ENCODE peak calls at places on chromosome 5, in four cellular contexts. F is ovary, A is upper lobe of right lung, B is Peyer's patch. W is an unnamed sample.
A peak's percentile ranks its signal among the peaks of the same experiment; 100 is the strongest.

GRCh38 chr5:34832568-34832967 is 6.4 kb upstream of the TTC23L start:
- DNase-seq in A (no peak), B (no peak), F (no peak), W (no peak)

GRCh38 chr5:170046221-170046620 is 59.5 kb upstream of the FOXI1 start:
- DNase-seq in B (no peak), A (no peak), F (no peak), W (no peak)

GRCh38 chr5:64299805-64300204 is 134.2 kb downstream of the RNF180 start:
- DNase-seq in A (no peak), B (no peak), F (no peak), W (no peak)

GRCh38 chr5:190366-191035 is 794 bp upstream of the LRRC14B start:
- DNase-seq in F (no peak), A (peak; percentile 58), B (peak; percentile 25), W (peak; percentile 26)

GRCh38 chr5:119037496-119038215 is 33.2 kb upstream of the DMXL1 start:
- DNase-seq in F (no peak), A (no peak), B (no peak), W (no peak)

GRCh38 chr5:131825404-131826013 is 28.7 kb upstream of the FNIP1 start:
- DNase-seq in F (no peak), A (no peak), B (no peak), W (no peak)

GRCh38 chr5:28165116-28165515 is 1126.7 kb upstream of the CDH9 start:
- DNase-seq in A (no peak), B (no peak), F (no peak), W (no peak)

GRCh38 chr5:157971466-157972324 is 112.8 kb upstream of the CLINT1 start:
- DNase-seq in B (no peak), F (no peak), A (no peak), W (no peak)

GRCh38 chr5:39080168-39080567 is 6.0 kb upstream of the RICTOR start:
- DNase-seq in F (no peak), B (no peak), A (no peak), W (no peak)

GRCh38 chr5:155250601-155251000 is 237.0 kb downstream of the KIF4B start:
- DNase-seq in B (no peak), F (no peak), A (no peak), W (no peak)

GRCh38 chr5:137997726-137998213 is 35.1 kb downstream of the FAM13B start:
- DNase-seq in B (no peak), F (no peak), A (no peak), W (no peak)

GRCh38 chr5:139378941-139379361 is 4.1 kb downstream of the SLC23A1 start:
- DNase-seq in A (peak; percentile 42), B (peak; percentile 41), F (no peak), W (no peak)

GRCh38 chr5:132190161-132190817 is 37.4 kb downstream of the P4HA2 start:
- DNase-seq in F (no peak), A (no peak), B (no peak), W (peak; percentile 27)

GRCh38 chr5:78518365-78519197 is 130.0 kb downstream of the LHFPL2 start:
- DNase-seq in B (peak; percentile 83), A (no peak), F (no peak), W (no peak)

GRCh38 chr5:132057498-132058255 is 2.8 kb upstream of the IL3 start:
- DNase-seq in B (peak; percentile 6), F (peak; percentile 1), A (peak; percentile 11), W (no peak)

GRCh38 chr5:73158313-73158712 is 14.7 kb upstream of the TMEM174 start:
- DNase-seq in F (no peak), A (no peak), B (no peak), W (no peak)

GRCh38 chr5:151739395-151739794 is 19.0 kb downstream of the ATOX1 start:
- DNase-seq in F (peak; percentile 28), B (no peak), A (no peak), W (no peak)

GRCh38 chr5:174520420-174521396 is 203.7 kb upstream of the MSX2 start:
- DNase-seq in F (no peak), A (no peak), B (peak; percentile 82), W (no peak)

GRCh38 chr5:10227396-10227795 is 22.3 kb downstream of the ATPSCKMT start:
- DNase-seq in F (no peak), A (no peak), B (no peak), W (no peak)

GRCh38 chr5:76548525-76549229 is 74.5 kb downstream of the F2RL2 start:
- DNase-seq in A (no peak), F (no peak), B (no peak), W (no peak)

GRCh38 chr5:36878421-36879088 is 2.0 kb downstream of the NIPBL start:
- DNase-seq in A (no peak), B (no peak), F (peak; percentile 35), W (no peak)

GRCh38 chr5:849651-850301 is 1.0 kb downstream of the ZDHHC11 start:
- DNase-seq in A (peak; percentile 64), F (peak; percentile 12), B (peak; percentile 60), W (no peak)

GRCh38 chr5:59007460-59008063 is 424.7 kb downstream of the RAB3C start:
- DNase-seq in A (no peak), F (no peak), B (no peak), W (no peak)

GRCh38 chr5:147887026-147887627 is 8.6 kb downstream of the SCGB3A2 start:
- DNase-seq in B (no peak), F (no peak), A (no peak), W (no peak)

GRCh38 chr5:75052461-75053285 is at the start of gene GCNT4:
- DNase-seq in F (peak; percentile 39), B (peak; percentile 72), A (peak; percentile 84), W (peak; percentile 52)

GRCh38 chr5:100615362-100615761 is 80.2 kb downstream of the FAM174A start:
- DNase-seq in A (no peak), B (no peak), F (no peak), W (no peak)

DNA sequence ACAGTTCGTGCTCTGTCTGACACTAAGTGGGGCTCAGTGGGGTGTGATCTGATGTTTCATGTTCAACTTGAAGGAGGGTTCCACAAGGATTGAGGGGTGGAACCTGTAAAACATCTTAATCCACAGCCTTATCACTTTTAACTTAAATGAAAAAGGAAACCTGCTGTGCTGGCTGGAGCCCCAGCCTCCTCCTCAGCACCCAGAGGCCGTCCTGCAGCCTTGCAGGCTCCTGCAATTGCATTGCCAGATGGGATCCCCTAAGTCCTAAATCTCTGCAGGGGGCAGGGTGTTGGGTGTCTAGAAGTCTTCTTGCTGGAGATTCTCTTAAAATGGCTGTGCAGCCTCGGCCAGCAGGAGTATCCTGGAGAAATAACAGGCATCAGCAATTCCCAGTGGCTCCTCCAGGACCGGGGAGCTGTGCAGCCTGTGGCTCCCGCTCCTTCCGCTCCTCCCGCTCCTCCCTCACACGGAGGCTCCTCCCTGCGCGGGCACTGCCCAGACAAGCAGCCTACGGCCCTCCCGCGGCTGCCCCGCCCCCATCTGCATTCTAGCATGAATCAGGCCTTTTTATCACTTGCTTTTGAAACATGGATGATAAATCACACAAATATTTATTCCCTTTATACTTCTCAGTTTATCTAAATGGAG is 131.0 kb downstream of the ADAMTS16 start:
- DNase-seq in F (peak; percentile 78), B (peak; percentile 73), A (peak; percentile 84), W (no peak)
- H3K27me3 ChIP-seq in F (no peaks in the 10 kb centered on the region), B (no peaks in the 10 kb centered on the region), A (no peaks in the 10 kb centered on the region), W (no peaks in the 10 kb centered on the region)

GRCh38 chr5:149205625-149206523 is 64.6 kb downstream of the ABLIM3 start:
- DNase-seq in B (no peak), F (no peak), A (no peak), W (no peak)

GRCh38 chr5:149207821-149208220 is 63.8 kb upstream of the AFAP1L1 start:
- DNase-seq in B (no peak), F (no peak), A (no peak), W (no peak)

GRCh38 chr5:149203896-149204544 is 62.7 kb downstream of the ABLIM3 start:
- DNase-seq in B (no peak), A (no peak), F (no peak), W (no peak)

GRCh38 chr5:149210229-149210628 is 61.4 kb upstream of the AFAP1L1 start:
- DNase-seq in A (no peak), F (no peak), B (no peak), W (no peak)

GRCh38 chr5:149206524-149207141 is 65.0 kb upstream of the AFAP1L1 start:
- DNase-seq in A (no peak), F (no peak), B (no peak), W (no peak)
- H3K4me1 ChIP-seq in A (no peaks in the 10 kb centered on the region), F (no peaks in the 10 kb centered on the region), B (no peaks in the 10 kb centered on the region), W (no peaks in the 10 kb centered on the region)

DNA sequence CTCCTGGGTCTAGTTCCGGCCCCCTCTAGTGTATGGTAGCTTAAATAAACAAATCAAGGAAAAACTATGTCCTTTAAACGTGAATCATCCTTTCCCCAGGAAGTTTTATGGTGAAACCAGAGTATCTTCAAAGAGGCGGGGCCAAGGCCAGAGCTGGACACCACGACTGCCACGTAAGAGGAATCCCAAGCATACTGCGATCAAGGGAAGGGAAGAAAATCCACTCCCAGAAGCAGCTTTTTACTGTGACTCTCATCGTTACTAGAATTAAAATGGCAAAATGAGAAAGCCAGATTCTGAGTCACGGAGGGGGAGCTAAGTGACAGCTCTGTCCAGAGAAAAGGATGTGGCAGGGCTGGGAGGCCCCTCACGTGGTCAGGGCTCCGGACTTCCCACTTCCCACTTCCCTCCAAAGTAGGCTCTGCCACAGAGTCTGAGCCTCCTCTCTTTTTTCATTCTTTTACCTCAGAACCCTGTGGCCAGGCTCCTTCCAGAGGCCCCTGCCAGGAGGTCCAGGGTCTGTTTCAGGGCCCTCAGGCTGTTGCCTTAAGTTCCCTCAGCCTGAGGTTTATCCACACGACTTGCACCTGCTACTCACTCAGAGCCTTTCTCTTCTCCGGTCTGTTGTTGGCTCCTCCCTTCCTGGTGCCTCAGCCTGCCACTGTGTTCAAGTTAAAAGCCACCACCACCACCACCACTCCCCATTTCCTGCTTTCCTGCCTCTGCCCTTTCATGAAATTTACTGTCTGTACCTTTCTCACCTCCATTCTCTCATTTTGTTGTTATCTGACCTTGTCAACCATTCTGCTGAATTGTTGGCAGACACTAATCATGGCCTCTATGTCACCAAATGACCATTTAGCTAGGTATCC is 1.4 kb upstream of the GLRX start:
- DNase-seq in A (peak; percentile 80), F (peak; percentile 86), B (peak; percentile 62), W (peak; percentile 79)
- H3K4me3 ChIP-seq in A (peak overlapping the region; percentile 92), F (peak overlapping the region; percentile 13), B (peak overlapping the region; percentile 66), W (peak overlapping the region; percentile 96)

GRCh38 chr5:164300295-164300694 is 794.9 kb downstream of the MAT2B start:
- DNase-seq in B (no peak), A (no peak), F (no peak), W (no peak)

GRCh38 chr5:164302533-164303235 is 797.3 kb downstream of the MAT2B start:
- DNase-seq in F (no peak), A (no peak), B (no peak), W (no peak)

GRCh38 chr5:164301708-164302107 is 796.3 kb downstream of the MAT2B start:
- DNase-seq in A (no peak), F (no peak), B (no peak), W (no peak)

GRCh38 chr5:164303646-164304225 is 798.3 kb downstream of the MAT2B start:
- DNase-seq in F (no peak), B (no peak), A (no peak), W (no peak)

GRCh38 chr5:164301136-164301535 is 795.7 kb downstream of the MAT2B start:
- DNase-seq in F (no peak), B (no peak), A (no peak), W (no peak)
- H3K27me3 ChIP-seq in F (no peaks in the 10 kb centered on the region), B (no peaks in the 10 kb centered on the region), A (no peaks in the 10 kb centered on the region), W (no peaks in the 10 kb centered on the region)

GRCh38 chr5:57186194-57186593 is 12.3 kb downstream of the GPBP1 start:
- DNase-seq in B (no peak), F (no peak), A (no peak), W (no peak)
- H3K4me1 ChIP-seq in B (no peaks in the 10 kb centered on the region), F (peaks cover 25% of the 10 kb centered on the region), A (peaks cover 68% of the 10 kb centered on the region), W (peaks cover 93% of the 10 kb centered on the region)